ENCODE peak calls at places on chromosomes 4 and X, in eight cellular contexts. S, A, P, B, W, M, G and V are unnamed samples.

GRCh38 chr4:11073621-11074051 is 355.1 kb downstream of the HS3ST1 start:
- DNase-seq in M (no peak), B (peak), P (no peak), A (no peak), S (no peak), G (no peak), W (no peak), V (no peak)

GRCh38 chr4:135123632-135124031 is 922.0 kb upstream of the PABPC4L start:
- DNase-seq in B (no peak), P (no peak), M (no peak), G (no peak), A (no peak), S (no peak), W (no peak), V (no peak)

GRCh38 chr4:182593413-182593812 is 323.8 kb downstream of the DCTD start:
- DNase-seq in P (no peak), W (no peak), M (no peak), B (no peak), S (no peak), G (no peak), A (no peak), V (no peak)

GRCh38 chrX:26295425-26295824 is 79.5 kb downstream of the MAGEB5 start:
- DNase-seq in W (no peak), B (no peak), M (no peak), P (no peak), S (no peak), A (no peak), G (no peak), V (no peak)

GRCh38 chr4:159455675-159456235 is 352.9 kb downstream of the RAPGEF2 start:
- DNase-seq in G (no peak), P (no peak), A (peak), M (no peak), B (peak), S (no peak), W (no peak), V (no peak)

GRCh38 chr4:86970447-86971354 is 35.9 kb downstream of the AFF1 start:
- DNase-seq in B (no peak), G (no peak), W (no peak), A (no peak), S (no peak), M (no peak), P (no peak), V (no peak)

GRCh38 chr4:40722576-40723161 is 27.1 kb upstream of the NSUN7 start:
- DNase-seq in S (no peak), B (no peak), G (no peak), M (peak), A (peak), P (no peak), W (no peak), V (no peak)

GRCh38 chr4:8110071-8110986 is 48.3 kb downstream of the ABLIM2 start:
- DNase-seq in W (no peak), M (peak), G (no peak), P (no peak), A (no peak), B (no peak), S (no peak), V (no peak)

GRCh38 chrX:37644381-37645305 is 40.9 kb upstream of the XK start:
- DNase-seq in M (no peak), W (no peak), S (no peak), B (no peak), G (no peak), A (no peak), P (no peak), V (no peak)